ENCODE peak calls at places on chromosome 16, in eight cellular contexts. C is neuronal stem cell; W is IMR-90; Q is GM23248; J is CD8-positive, alpha-beta memory T cell; R is uterus; O is upper lobe of right lung; V is A549. S is an unnamed sample.

GRCh38 chr16:90044111-90044551 is 24.9 kb upstream of the DBNDD1 start:
- DNase-seq in W (no peak), V (peak), J (no peak), Q (no peak), O (peak), R (no peak), C (no peak), S (no peak)

GRCh38 chr16:86307518-86307903 is 202.8 kb upstream of the FOXF1 start:
- DNase-seq in O (no peak), W (peak), Q (peak), V (no peak), R (no peak), J (no peak), C (no peak), S (no peak)

GRCh38 chr16:79066621-79067020 is 533.9 kb downstream of the MAF start:
- DNase-seq in V (no peak), W (no peak), O (no peak), J (no peak), R (no peak), Q (no peak), C (no peak), S (no peak)

GRCh38 chr16:51854401-51854951 is 692.5 kb downstream of the TOX3 start:
- DNase-seq in R (no peak), V (no peak), C (no peak), J (no peak), Q (no peak), W (peak), O (no peak), S (no peak)

GRCh38 chr16:72474511-72475123 is 302.7 kb upstream of the PMFBP1 start:
- DNase-seq in R (no peak), C (no peak), W (peak), J (no peak), Q (peak), V (no peak), O (no peak), S (peak)

GRCh38 chr16:63385714-63386113 is 1349.5 kb upstream of the CDH8 start:
- DNase-seq in W (no peak), O (no peak), V (no peak), Q (no peak), C (no peak), J (no peak), R (no peak), S (no peak)

GRCh38 chr16:75064403-75065148 is 52.0 kb downstream of the LDHD start:
- DNase-seq in W (peak), V (no peak), J (no peak), C (no peak), R (no peak), Q (no peak), O (no peak), S (no peak)

GRCh38 chr16:24116371-24116770 is 139.8 kb upstream of the CACNG3 start:
- DNase-seq in Q (no peak), W (no peak), J (no peak), O (no peak), R (no peak), C (no peak), V (no peak), S (no peak)

GRCh38 chr16:72829846-72830620 is 217.9 kb downstream of the ZFHX3 start:
- DNase-seq in O (no peak), R (no peak), V (no peak), J (no peak), Q (peak), W (peak), C (no peak), S (no peak)

GRCh38 chr16:89826531-89827382 is 1.5 kb upstream of the SPIRE2 start:
- DNase-seq in V (no peak), W (no peak), O (no peak), Q (no peak), C (no peak), J (no peak), R (no peak), S (no peak)

GRCh38 chr16:4487955-4488481 is 11.8 kb downstream of the HMOX2 start:
- DNase-seq in R (no peak), O (no peak), V (no peak), C (no peak), J (no peak), W (peak), Q (peak), S (no peak)

GRCh38 chr16:90012978-90013745 is 6.1 kb downstream of the DBNDD1 start:
- DNase-seq in R (no peak), Q (no peak), W (no peak), C (no peak), V (no peak), O (no peak), J (no peak), S (no peak)

GRCh38 chr16:85536073-85536410 is 77.1 kb upstream of the GSE1 start:
- DNase-seq in V (no peak), C (no peak), Q (peak), R (peak), O (no peak), J (no peak), W (no peak), S (no peak)

GRCh38 chr16:89155184-89155679 is 16.3 kb upstream of the CDH15 start:
- DNase-seq in V (no peak), W (peak), R (peak), C (no peak), J (no peak), O (peak), Q (peak), S (peak)

GRCh38 chr16:4140652-4141051 is 24.4 kb upstream of the ADCY9 start:
- DNase-seq in Q (no peak), O (no peak), R (no peak), J (no peak), W (peak), V (no peak), C (no peak), S (no peak)

GRCh38 chr16:61306204-61306603 is 730.0 kb downstream of the CDH8 start:
- DNase-seq in J (no peak), W (no peak), C (no peak), Q (no peak), R (no peak), O (no peak), V (no peak), S (no peak)

GRCh38 chr16:30052671-30053372 is 12.7 kb upstream of the ALDOA start:
- DNase-seq in O (peak), C (peak), Q (peak), V (peak), R (peak), J (peak), W (peak), S (peak)

GRCh38 chr16:8712589-8713361 is 38.4 kb downstream of the ABAT start:
- DNase-seq in V (no peak), O (no peak), J (no peak), C (peak), W (no peak), Q (no peak), R (no peak), S (peak)

GRCh38 chr16:51440096-51440495 is 289.0 kb upstream of the SALL1 start:
- DNase-seq in J (no peak), V (no peak), C (no peak), O (no peak), W (no peak), Q (peak), R (no peak), S (no peak)

GRCh38 chr16:16083421-16084156 is 134.2 kb downstream of the ABCC1 start:
- DNase-seq in R (no peak), Q (peak), W (peak), J (no peak), O (no peak), V (peak), C (no peak), S (peak)

GRCh38 chr16:24178496-24178895 is 77.6 kb upstream of the CACNG3 start:
- DNase-seq in C (peak), R (no peak), J (no peak), V (no peak), O (no peak), W (no peak), Q (peak), S (peak)

GRCh38 chr16:67879936-67880335 is 4.7 kb upstream of the NRN1L start:
- DNase-seq in V (no peak), J (no peak), Q (no peak), R (no peak), C (no peak), O (no peak), W (no peak), S (no peak)

GRCh38 chr16:31875112-31875803 is 1.7 kb downstream of the ZNF267 start:
- DNase-seq in J (no peak), R (no peak), V (no peak), W (peak), O (no peak), C (no peak), Q (peak), S (no peak)

GRCh38 chr16:4021070-4021779 is 95.0 kb downstream of the ADCY9 start:
- DNase-seq in R (no peak), O (peak), Q (peak), C (no peak), W (no peak), J (no peak), V (no peak), S (no peak)

GRCh38 chr16:81174644-81175324 is 63.7 kb upstream of the BCO1 start:
- DNase-seq in C (no peak), O (no peak), Q (peak), R (no peak), J (no peak), W (peak), V (peak), S (no peak)

GRCh38 chr16:57413301-57413730 is 8.7 kb downstream of the CCL17 start:
- DNase-seq in Q (no peak), R (no peak), W (no peak), O (no peak), J (no peak), V (no peak), C (no peak), S (no peak)

GRCh38 chr16:57409870-57410585 is 5.5 kb downstream of the CCL17 start:
- DNase-seq in Q (no peak), R (no peak), V (no peak), O (no peak), J (no peak), W (no peak), C (no peak), S (peak)

GRCh38 chr16:57413733-57414132 is 9.2 kb downstream of the CCL17 start:
- DNase-seq in V (no peak), O (no peak), R (no peak), W (no peak), J (no peak), C (no peak), Q (no peak), S (no peak)

GRCh38 chr16:57411362-57411976 is 6.9 kb downstream of the CCL17 start:
- DNase-seq in W (no peak), C (no peak), O (no peak), R (no peak), J (no peak), Q (no peak), V (no peak), S (peak)

GRCh38 chr16:57412584-57412983 is 8.0 kb downstream of the CCL17 start:
- DNase-seq in W (no peak), C (no peak), R (no peak), V (no peak), J (no peak), Q (no peak), O (no peak), S (no peak)
- H3K27ac ChIP-seq in W (no peak), C (no peak), R (no peak), V (no peak), J (no peak), Q (no peak), O (no peak), S (no peak)

GRCh38 chr16:2858245-2859025 is 465 bp upstream of the PRSS22 start:
- DNase-seq in R (no peak), C (no peak), V (no peak), J (no peak), W (no peak), Q (no peak), O (peak), S (no peak)
- H3K4me3 ChIP-seq in R (no peak), C (no peak), V (peak), J (peak), W (no peak), Q (no peak), O (peak), S (no peak)

GRCh38 chr16:2512920-2513404 is 790 bp upstream of the ATP6V0C start:
- DNase-seq in R (no peak), C (no peak), J (no peak), W (no peak), O (peak), Q (no peak), V (no peak), S (peak)

GRCh38 chr16:2511996-2512919 is 1.5 kb upstream of the ATP6V0C start:
- DNase-seq in C (no peak), W (no peak), J (no peak), R (no peak), O (no peak), V (no peak), Q (no peak), S (no peak)

GRCh38 chr16:2508722-2509400 is 4.9 kb upstream of the ATP6V0C start:
- DNase-seq in R (no peak), Q (no peak), O (no peak), J (no peak), W (no peak), V (no peak), C (no peak), S (no peak)

GRCh38 chr16:2513405-2514332 is at the start of gene ATP6V0C:
- DNase-seq in R (peak), O (peak), V (peak), C (peak), J (peak), W (peak), Q (peak), S (peak)

DNA sequence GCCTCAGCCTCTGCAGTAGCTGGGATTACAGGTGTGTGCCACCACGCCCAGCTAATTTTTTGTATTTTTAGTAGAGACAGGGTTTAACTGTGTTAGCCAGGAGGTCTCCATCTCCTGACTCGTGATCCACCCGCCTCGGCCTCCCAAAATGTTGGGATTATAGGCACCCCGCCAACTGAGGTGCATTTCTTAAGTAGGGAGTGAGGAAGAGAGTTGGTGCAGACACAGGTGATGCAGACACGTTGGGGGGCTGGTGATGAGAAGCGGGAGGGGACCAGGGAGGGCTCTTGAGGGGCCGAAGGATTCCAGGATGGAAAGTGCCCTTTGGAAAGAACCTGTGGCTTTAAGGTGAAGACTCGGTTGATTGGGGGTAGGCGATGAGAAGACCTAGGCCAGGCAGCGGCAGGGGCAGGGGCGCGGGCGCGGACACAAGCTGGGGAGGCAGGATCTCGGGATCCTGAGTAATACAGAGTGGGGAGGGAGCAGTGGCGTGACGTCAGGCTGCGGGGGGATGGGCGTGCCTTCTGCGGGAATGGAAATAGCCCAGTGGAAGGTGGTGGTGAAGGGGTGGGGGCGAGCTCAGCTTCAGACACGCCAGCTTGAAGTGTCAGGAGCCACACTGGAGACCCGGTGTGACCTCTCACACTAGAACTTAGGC is 2.5 kb upstream of the ATP6V0C start:
- DNase-seq in V (no peak), O (peak), R (peak), Q (peak), C (no peak), J (no peak), W (peak), S (no peak)
- H3K27ac ChIP-seq in V (no peak), O (no peak), R (peak), Q (no peak), C (no peak), J (peak), W (no peak), S (no peak)

GRCh38 chr16:58685084-58685449 is 497 bp upstream of the SLC38A7 start:
- DNase-seq in Q (no peak), J (no peak), C (no peak), W (no peak), V (no peak), R (no peak), O (no peak), S (no peak)
- H3K4me3 ChIP-seq in Q (peak), J (peak), C (no peak), W (no peak), V (peak), R (peak), O (peak), S (peak)

DNA sequence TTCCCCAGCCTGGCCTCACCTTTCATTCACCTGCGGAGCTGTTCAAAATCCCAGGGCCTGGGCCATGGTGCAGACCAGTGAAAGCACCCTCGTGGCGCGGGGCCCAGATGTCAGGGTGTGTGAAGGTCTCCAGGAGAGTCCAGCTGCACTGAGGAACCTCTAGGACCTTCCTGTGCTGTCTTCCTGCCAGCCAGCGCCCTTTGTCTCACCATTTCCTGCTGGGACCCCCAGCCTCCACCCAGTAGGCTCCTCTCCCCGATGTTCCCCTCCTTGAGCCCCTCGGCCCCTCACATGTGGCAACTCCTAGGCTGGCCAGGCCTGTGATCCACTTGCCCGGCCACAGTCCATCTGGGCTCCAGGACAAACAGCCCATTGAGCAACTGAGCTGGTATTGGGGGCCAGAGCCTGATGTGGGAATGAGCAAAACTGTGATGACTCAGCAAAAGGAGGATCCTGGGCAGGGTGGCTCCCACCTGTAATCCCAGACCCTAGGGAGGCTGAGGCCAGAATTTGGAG is 677 bp downstream of the SULT1A2 start:
- DNase-seq in C (no peak), J (no peak), Q (peak), V (no peak), W (no peak), R (no peak), O (peak), S (no peak)
- H3K27ac ChIP-seq in C (no peak), J (no peak), Q (no peak), V (peak), W (no peak), R (no peak), O (peak), S (no peak)